ENCODE peak calls at places on chromosomes 4 and X, in seven cellular contexts. X, A, H, L, Q, U and G are unnamed samples.

GRCh38 chr4:8427262-8427661 is 13.3 kb downstream of the ACOX3 start:
- DNase-seq in A (no peak), Q (no peak), X (no peak), H (no peak), L (no peak), U (no peak), G (no peak)

GRCh38 chr4:26206339-26206738 is 114.5 kb upstream of the RBPJ start:
- DNase-seq in X (no peak), Q (no peak), L (peak), A (no peak), U (no peak), H (no peak), G (no peak)

GRCh38 chr4:154982187-154983047 is 201.3 kb downstream of the RBM46 start:
- DNase-seq in L (peak), X (peak), A (peak), H (peak), U (peak), Q (peak), G (peak)

GRCh38 chr4:3371038-3371437 is 70.7 kb upstream of the HGFAC start:
- DNase-seq in Q (no peak), A (peak), L (no peak), U (no peak), H (no peak), X (no peak), G (no peak)

GRCh38 chrX:70039758-70040157 is 10.0 kb downstream of the AWAT2 start:
- DNase-seq in U (no peak), H (no peak), L (peak), Q (no peak), X (no peak), A (no peak), G (no peak)

GRCh38 chrX:24694825-24695224 is 1.1 kb downstream of the POLA1 start:
- DNase-seq in X (no peak), Q (no peak), U (no peak), L (no peak), H (no peak), A (no peak), G (no peak)

GRCh38 chr4:14333616-14334015 is 668.7 kb upstream of the CPEB2 start:
- DNase-seq in Q (no peak), X (no peak), A (no peak), U (no peak), L (no peak), H (no peak), G (no peak)

GRCh38 chrX:100768679-100769338 is 36.9 kb upstream of the SYTL4 start:
- DNase-seq in L (peak), A (peak), H (peak), U (peak), X (peak), Q (peak), G (peak)

GRCh38 chrX:107154787-107155620 is 36.4 kb upstream of the RBM41 start:
- DNase-seq in U (no peak), Q (no peak), A (no peak), X (no peak), H (no peak), L (no peak), G (no peak)

GRCh38 chrX:130097507-130098201 is 12.6 kb downstream of the ELF4 start:
- DNase-seq in H (no peak), Q (peak), A (peak), X (no peak), L (no peak), U (no peak), G (no peak)